ENCODE peak calls at places on chromosomes 1 and 21, in six cellular contexts. W is AG08395, T is ovary, Q is hepatocyte, I is cardiac septum, G is hypothalamus. S is an unnamed sample.

GRCh38 chr1:246320286-246320685 is 186.8 kb downstream of the SMYD3 start:
- DNase-seq in W (peak), T (no peak), Q (no peak), I (no peak), G (no peak), S (no peak)

GRCh38 chr1:3902546-3902945 is 2.5 kb upstream of the C1orf174 start:
- DNase-seq in W (no peak), T (no peak), Q (no peak), I (peak), G (no peak), S (no peak)

GRCh38 chr1:87706198-87706597 is 377.5 kb downstream of the LMO4 start:
- DNase-seq in W (peak), T (no peak), Q (no peak), I (no peak), G (no peak), S (no peak)

GRCh38 chr1:39132505-39133339 is 71.8 kb upstream of the MACF1 start:
- DNase-seq in W (no peak), T (peak), Q (peak), I (peak), G (peak), S (no peak)

GRCh38 chr1:32755098-32755809 is 52.7 kb upstream of the SYNC start:
- DNase-seq in W (no peak), T (peak), Q (no peak), I (no peak), G (no peak), S (no peak)

GRCh38 chr1:17494114-17494729 is 45.3 kb upstream of the ARHGEF10L start:
- DNase-seq in W (peak), T (peak), Q (peak), I (peak), G (no peak), S (peak)

GRCh38 chr21:46509760-46510159 is 51.1 kb downstream of the DIP2A start:
- DNase-seq in W (no peak), T (no peak), Q (peak), I (no peak), G (no peak), S (no peak)

GRCh38 chr1:23930861-23931471 is 17.8 kb upstream of the CNR2 start:
- DNase-seq in W (peak), T (no peak), Q (peak), I (no peak), G (no peak), S (peak)

GRCh38 chr1:12178511-12178910 is 11.7 kb downstream of the TNFRSF1B start:
- DNase-seq in W (no peak), T (no peak), Q (no peak), I (no peak), G (no peak), S (no peak)

GRCh38 chr1:203197625-203198024 is 11.1 kb upstream of the CHI3L1 start:
- DNase-seq in W (peak), T (no peak), Q (peak), I (no peak), G (no peak), S (peak)

GRCh38 chr1:54965624-54966340 is 14.6 kb upstream of the TMEM61 start:
- DNase-seq in W (peak), T (no peak), Q (no peak), I (no peak), G (no peak), S (no peak)

GRCh38 chr1:220708929-220709801 is 19.0 kb downstream of the C1orf115 start:
- DNase-seq in W (no peak), T (no peak), Q (no peak), I (no peak), G (no peak), S (no peak)

GRCh38 chr1:3890389-3891328 is 9.4 kb downstream of the C1orf174 start:
- DNase-seq in W (no peak), T (no peak), Q (no peak), I (no peak), G (no peak), S (no peak)

GRCh38 chr1:51330331-51331201 is at the start of gene TTC39A:
- DNase-seq in W (no peak), T (no peak), Q (peak), I (peak), G (no peak), S (no peak)

GRCh38 chr1:29172415-29172814 is 9.3 kb downstream of the SRSF4 start:
- DNase-seq in W (no peak), T (no peak), Q (no peak), I (no peak), G (no peak), S (no peak)

GRCh38 chr1:170461762-170462384 is 70.1 kb upstream of the GORAB start:
- DNase-seq in W (peak), T (peak), Q (no peak), I (peak), G (no peak), S (no peak)

GRCh38 chr1:2408859-2409276 is 3.5 kb downstream of the PEX10 start:
- DNase-seq in W (no peak), T (no peak), Q (no peak), I (no peak), G (no peak), S (no peak)

GRCh38 chr1:117616356-117616755 is 10.5 kb downstream of the TENT5C start:
- DNase-seq in W (no peak), T (peak), Q (no peak), I (no peak), G (no peak), S (no peak)

GRCh38 chr1:154595621-154596020 is 12.4 kb downstream of the ADAR start:
- DNase-seq in W (no peak), T (no peak), Q (no peak), I (no peak), G (no peak), S (no peak)

GRCh38 chr1:151968058-151968457 is 25.6 kb downstream of the S100A10 start:
- DNase-seq in W (peak), T (no peak), Q (peak), I (no peak), G (no peak), S (no peak)

GRCh38 chr1:208445710-208446702 is 201.8 kb upstream of the PLXNA2 start:
- DNase-seq in W (no peak), T (no peak), Q (peak), I (no peak), G (no peak), S (no peak)

GRCh38 chr1:42949312-42950145 is 9.1 kb downstream of the SLC2A1 start:
- DNase-seq in W (no peak), T (no peak), Q (no peak), I (no peak), G (no peak), S (no peak)

GRCh38 chr1:162633327-162633762 is 1.1 kb downstream of the DDR2 start:
- DNase-seq in W (no peak), T (peak), Q (peak), I (no peak), G (no peak), S (no peak)

GRCh38 chr21:46114963-46115362 is 17.1 kb downstream of the COL6A2 start:
- DNase-seq in W (no peak), T (peak), Q (no peak), I (peak), G (no peak), S (no peak)

GRCh38 chr1:206967096-206967851 is 3.0 kb downstream of the FCAMR start:
- DNase-seq in W (peak), T (no peak), Q (no peak), I (no peak), G (no peak), S (no peak)

GRCh38 chr1:161721738-161722343 is 497 bp downstream of the FCRLB start:
- DNase-seq in W (peak), T (no peak), Q (no peak), I (no peak), G (no peak), S (no peak)

GRCh38 chr1:199157494-199157893 is 518.7 kb downstream of the PTPRC start:
- DNase-seq in W (no peak), T (no peak), Q (no peak), I (no peak), G (no peak), S (no peak)

GRCh38 chr1:2582401-2582800 is 4.2 kb upstream of the PRXL2B start:
- DNase-seq in W (no peak), T (no peak), Q (no peak), I (no peak), G (no peak), S (no peak)

GRCh38 chr1:41919764-41920397 is 1.2 kb upstream of the HIVEP3 start:
- DNase-seq in W (peak), T (no peak), Q (peak), I (no peak), G (no peak), S (no peak)